ENCODE peak calls at places on chromosomes 13 and 19, in four cellular contexts. S, F, Q and B are unnamed samples.

GRCh38 chr19:44608391-44608821 is 5.0 kb upstream of the IGSF23 start:
- DNase-seq in Q (no peak), S (no peak), F (no peak), B (no peak)

GRCh38 chr19:21094347-21095025 is 12.5 kb downstream of the ZNF714 start:
- DNase-seq in Q (no peak), F (no peak), S (no peak), B (no peak)

GRCh38 chr19:10114651-10115391 is 3.3 kb downstream of the P2RY11 start:
- DNase-seq in Q (no peak), S (no peak), F (no peak), B (peak)

GRCh38 chr13:41502676-41503075 is 45.3 kb downstream of the RGCC start:
- DNase-seq in Q (no peak), S (peak), F (no peak), B (no peak)

GRCh38 chr13:54965881-54966280 is 1937.3 kb downstream of the OLFM4 start:
- DNase-seq in Q (no peak), S (no peak), F (no peak), B (no peak)

GRCh38 chr13:23505007-23505406 is 65.2 kb upstream of the TNFRSF19 start:
- DNase-seq in F (no peak), Q (no peak), S (no peak), B (no peak)

GRCh38 chr19:47351545-47351944 is 2.4 kb downstream of the DHX34 start:
- DNase-seq in S (no peak), Q (no peak), F (no peak), B (no peak)

GRCh38 chr13:40672310-40673060 is 6.0 kb upstream of the FOXO1 start:
- DNase-seq in F (no peak), Q (no peak), S (no peak), B (no peak)

GRCh38 chr19:11130824-11131455 is 24.6 kb downstream of the SPC24 start:
- DNase-seq in S (peak), F (peak), Q (peak), B (peak)

GRCh38 chr13:31947105-31947504 is 84.5 kb upstream of the FRY start:
- DNase-seq in S (no peak), F (no peak), Q (no peak), B (no peak)

GRCh38 chr19:1450735-1451669 is 1.1 kb downstream of the APC2 start:
- DNase-seq in S (no peak), F (no peak), Q (no peak), B (no peak)

GRCh38 chr13:71780546-71780945 is 86.5 kb downstream of the DACH1 start:
- DNase-seq in Q (no peak), S (no peak), F (no peak), B (no peak)

GRCh38 chr13:66492479-66492878 is 737.7 kb downstream of the PCDH9 start:
- DNase-seq in Q (no peak), S (no peak), F (no peak), B (no peak)

GRCh38 chr19:21569497-21569870 is 64.1 kb downstream of the ZNF429 start:
- DNase-seq in Q (no peak), F (no peak), S (peak), B (no peak)

GRCh38 chr19:55553217-55554182 is 8.2 kb upstream of the SBK3 start:
- DNase-seq in Q (no peak), S (no peak), F (no peak), B (no peak)

GRCh38 chr19:18368504-18369222 is 17.3 kb upstream of the GDF15 start:
- DNase-seq in S (no peak), Q (peak), F (peak), B (no peak)

GRCh38 chr19:17515408-17516149 is 4.1 kb downstream of the PGLS start:
- DNase-seq in F (no peak), Q (no peak), S (no peak), B (no peak)

GRCh38 chr13:48977973-48978372 is 2.3 kb downstream of the FNDC3A start:
- DNase-seq in S (no peak), Q (no peak), F (no peak), B (no peak)

GRCh38 chr19:56538254-56538760 is 441 bp upstream of the ZFP28 start:
- DNase-seq in S (peak), Q (peak), F (peak), B (peak)

GRCh38 chr13:102091231-102091630 is 310.6 kb downstream of the FGF14 start:
- DNase-seq in Q (no peak), F (no peak), S (no peak), B (no peak)

GRCh38 chr13:55219538-55219937 is 1921.2 kb upstream of the PRR20A start:
- DNase-seq in S (no peak), F (no peak), Q (no peak), B (no peak)

GRCh38 chr19:30743702-30744101 is 371.5 kb downstream of the ZNF536 start:
- DNase-seq in Q (no peak), S (no peak), F (no peak), B (no peak)

GRCh38 chr13:103762523-103762922 is 696.3 kb upstream of the SLC10A2 start:
- DNase-seq in S (no peak), F (no peak), Q (no peak), B (no peak)

GRCh38 chr19:31560021-31560770 is 211.0 kb upstream of the TSHZ3 start:
- DNase-seq in F (no peak), S (no peak), Q (no peak), B (no peak)

GRCh38 chr19:12995596-12996541 is 594 bp downstream of the NFIX start:
- DNase-seq in Q (no peak), F (no peak), S (no peak), B (no peak)

GRCh38 chr13:80363890-80364503 is 23.1 kb upstream of the SPRY2 start:
- DNase-seq in Q (no peak), S (no peak), F (no peak), B (no peak)

GRCh38 chr13:22061371-22061805 is 390.5 kb downstream of the FGF9 start:
- DNase-seq in Q (no peak), F (no peak), S (peak), B (no peak)

DNA sequence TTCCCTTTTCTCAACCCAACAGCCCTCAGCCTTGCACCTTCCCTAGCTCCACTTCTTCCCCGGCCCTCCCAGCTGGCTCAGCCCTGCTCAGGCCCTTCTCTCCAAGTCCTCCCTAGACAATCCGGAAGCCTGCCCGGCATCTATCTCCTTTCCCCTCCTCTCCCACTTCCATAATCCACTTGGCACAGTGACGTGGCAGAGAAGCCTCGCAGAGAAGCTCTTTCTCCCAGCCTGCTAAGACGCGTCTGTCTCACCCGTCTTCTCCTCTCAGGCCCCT is 1.1 kb downstream of the UBXN6 start:
- DNase-seq in S (no peak), F (no peak), Q (no peak), B (peak)
- TF ChIP-seq CTCF in S (no peak), F (no peak), Q (no peak), B (no peak)

DNA sequence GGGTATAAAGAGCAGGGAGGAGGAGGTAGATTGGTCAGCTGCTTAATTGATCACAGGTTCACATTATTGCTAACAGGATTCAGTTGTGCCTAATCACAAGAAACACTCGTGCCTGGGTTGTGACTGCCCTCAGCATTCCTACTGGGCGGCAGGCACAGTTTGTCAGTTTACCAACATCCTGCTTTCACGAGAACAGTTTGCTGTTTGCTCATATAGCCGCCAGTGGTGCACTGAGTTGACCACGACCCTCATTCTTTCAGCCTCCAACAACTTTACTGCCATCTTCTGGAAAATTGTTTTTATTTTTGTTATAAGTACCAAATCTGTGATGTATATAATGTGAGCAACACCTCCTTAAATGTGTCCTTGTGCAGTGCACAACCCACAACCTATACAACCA is 16.2 kb upstream of the IFT88 start:
- DNase-seq in S (no peak), F (no peak), Q (no peak), B (no peak)
- TF ChIP-seq CTCF in S (no peak), F (no peak), Q (no peak), B (no peak)

GRCh38 chr19:35248310-35249145 is at the start of gene LSR:
- DNase-seq in Q (peak), F (no peak), S (peak), B (no peak)
- TF ChIP-seq CTCF in Q (no peak), F (no peak), S (no peak), B (no peak)

GRCh38 chr19:32651729-32652140 is 23.2 kb downstream of the ANKRD27 start:
- DNase-seq in Q (peak), F (peak), S (no peak), B (no peak)
- TF ChIP-seq CTCF in Q (no peak), F (no peak), S (no peak), B (no peak)

DNA sequence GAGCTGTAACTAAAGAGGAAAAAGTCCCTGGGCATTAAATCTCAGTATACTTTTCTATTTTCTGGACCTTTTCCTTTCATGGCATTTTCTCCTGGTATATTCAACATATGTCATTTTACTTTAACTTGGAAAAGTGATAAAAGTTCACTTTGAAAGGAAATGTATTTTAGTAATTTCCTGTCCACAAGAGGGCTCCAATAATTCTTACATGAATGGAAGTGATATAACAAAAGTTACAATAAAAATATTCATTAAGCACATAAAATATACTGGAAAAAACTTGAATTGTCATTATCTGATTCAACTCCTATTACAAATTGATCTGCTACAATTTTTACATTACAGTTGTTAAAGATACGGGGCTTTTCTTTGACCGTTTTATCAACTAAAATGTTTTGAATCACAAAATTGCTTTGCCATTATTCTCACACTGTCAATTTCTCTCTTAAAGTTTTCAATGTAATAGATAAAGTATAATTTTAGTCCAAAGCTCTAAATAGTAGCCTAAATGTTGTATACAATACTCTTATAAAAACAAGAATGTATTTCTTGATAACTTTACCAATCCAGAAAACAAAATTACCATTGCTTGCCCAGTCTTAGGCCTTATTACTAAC is 4.9 kb downstream of the UBL3 start:
- DNase-seq in Q (no peak), F (no peak), S (no peak), B (no peak)
- TF ChIP-seq CTCF in Q (peak), F (peak), S (peak), B (peak)

DNA sequence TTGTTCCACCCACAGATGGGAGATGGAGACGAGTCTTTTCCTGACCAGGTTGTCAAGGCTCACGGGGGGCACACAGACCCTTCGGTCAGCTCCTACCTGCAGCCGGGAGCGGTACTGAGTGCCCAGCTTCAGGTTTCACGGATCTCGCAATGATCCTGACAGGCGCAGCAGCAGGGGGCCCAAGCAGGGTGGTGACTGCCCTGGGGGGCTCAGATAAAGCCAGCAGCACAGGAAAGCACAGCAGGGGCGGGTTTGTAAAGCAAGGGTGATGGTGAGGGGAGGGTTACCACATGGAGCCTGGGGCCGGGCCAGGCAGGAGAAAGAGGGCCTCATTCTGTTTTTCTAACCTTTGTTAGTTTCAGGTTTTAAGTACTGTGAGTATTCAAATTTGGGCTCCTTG is 41.7 kb upstream of the ATP11A start:
- DNase-seq in S (no peak), Q (no peak), F (no peak), B (no peak)
- TF ChIP-seq CTCF in S (no peak), Q (no peak), F (no peak), B (no peak)

GRCh38 chr19:48415395-48415794 is 21.9 kb downstream of the GRIN2D start:
- DNase-seq in S (peak), F (no peak), Q (peak), B (no peak)

GRCh38 chr19:48418317-48419064 is 25.0 kb downstream of the GRIN2D start:
- DNase-seq in Q (no peak), S (no peak), F (no peak), B (no peak)

GRCh38 chr19:48419158-48419920 is 25.9 kb downstream of the GRIN2D start:
- DNase-seq in Q (peak), F (peak), S (peak), B (no peak)

GRCh38 chr19:48415869-48416268 is 22.4 kb downstream of the GRIN2D start:
- DNase-seq in Q (no peak), F (no peak), S (no peak), B (no peak)

DNA sequence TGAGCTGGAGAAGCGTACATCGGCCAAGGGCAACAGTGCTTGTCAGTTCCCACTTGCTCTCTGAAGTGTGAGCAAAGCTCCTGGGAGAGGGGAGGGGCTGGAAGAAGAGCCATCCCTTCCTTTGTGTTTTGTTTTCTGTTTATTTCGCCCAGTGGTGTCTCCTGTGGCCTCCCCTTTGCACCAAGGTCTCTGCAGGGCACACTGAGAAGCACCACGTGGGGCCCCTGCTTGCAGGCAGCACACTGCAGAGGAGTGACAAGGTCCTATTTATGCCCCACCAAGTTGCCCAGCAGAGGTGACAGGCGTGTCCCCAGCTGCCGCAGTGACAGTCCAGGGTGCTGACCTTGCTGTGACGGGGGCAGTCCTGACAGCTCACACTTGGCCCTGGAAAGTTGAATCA is 24.0 kb downstream of the GRIN2D start:
- DNase-seq in Q (no peak), S (no peak), F (no peak), B (no peak)
- TF ChIP-seq CTCF in Q (no peak), S (no peak), F (no peak), B (no peak)

DNA sequence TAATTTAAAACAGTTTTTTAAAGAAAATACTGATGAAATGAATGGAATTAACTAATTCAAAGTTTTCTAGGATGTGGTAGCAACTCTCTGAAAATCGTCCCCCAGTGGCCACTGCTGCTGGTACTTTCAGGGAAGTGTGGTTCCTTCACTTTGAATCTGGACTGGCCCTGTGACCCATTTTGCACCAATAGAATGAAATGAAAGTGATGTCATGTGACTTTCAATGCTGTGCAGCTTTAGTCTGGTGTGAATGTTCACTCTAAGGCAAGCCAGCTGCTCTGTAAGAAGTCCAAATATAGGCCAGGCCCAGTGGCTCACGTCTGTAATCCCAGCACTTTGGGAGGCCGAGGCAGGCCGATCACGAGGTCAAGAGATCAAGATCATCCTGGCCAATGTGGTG is 26.4 kb upstream of the HNRNPA1L2 start:
- DNase-seq in S (no peak), F (no peak), Q (no peak), B (no peak)
- TF ChIP-seq CTCF in S (no peak), F (no peak), Q (no peak), B (no peak)

GRCh38 chr19:35141627-35142401 is 1.2 kb upstream of the FXYD7 start:
- DNase-seq in Q (no peak), F (no peak), S (no peak), B (no peak)
- TF ChIP-seq CTCF in Q (no peak), F (no peak), S (no peak), B (no peak)

DNA sequence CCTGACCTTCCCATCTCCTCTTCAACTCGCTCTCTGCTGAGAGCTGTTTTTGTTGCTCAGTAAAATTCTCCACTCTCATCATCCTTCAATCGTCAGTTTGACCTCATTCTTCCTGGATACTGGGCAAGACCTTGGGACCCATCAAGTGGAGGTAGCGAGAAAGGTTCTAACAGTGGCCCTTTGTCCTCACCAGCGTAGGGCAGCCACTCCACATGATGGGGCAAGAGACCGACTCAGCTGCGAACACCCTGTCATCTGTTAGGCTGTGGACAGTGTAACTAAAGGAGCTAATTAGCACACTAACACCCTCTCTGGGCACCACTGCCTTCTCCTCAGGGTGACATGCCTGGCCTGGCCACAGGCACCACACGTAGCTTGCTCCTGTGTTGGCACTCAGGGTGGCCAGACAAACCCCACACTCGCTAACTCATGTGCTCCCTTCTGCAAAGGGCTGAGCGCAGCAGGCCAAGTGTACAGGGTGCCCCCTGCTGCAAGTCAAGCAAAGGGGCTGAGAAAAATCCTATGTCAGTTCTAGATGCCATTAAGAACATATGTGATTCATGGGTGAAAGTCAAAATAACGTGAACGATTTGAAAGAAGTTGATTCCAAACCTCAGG is 1216.0 kb downstream of the SLITRK5 start:
- DNase-seq in S (no peak), F (no peak), Q (no peak), B (no peak)
- TF ChIP-seq CTCF in S (no peak), F (no peak), Q (no peak), B (no peak)